ENCODE peak calls at places on chromosome 2, in five cellular contexts. I, R, S, G and H are unnamed samples.

GRCh38 chr2:26679857-26680256 is 12.7 kb upstream of the KCNK3 start:
- DNase-seq in G (no peak), I (no peak), R (no peak), S (no peak), H (no peak)

GRCh38 chr2:75556679-75557366 is 3.9 kb downstream of the EVA1A start:
- DNase-seq in R (no peak), I (no peak), S (no peak), G (no peak), H (no peak)

GRCh38 chr2:137969418-137969765 is 5.1 kb downstream of the HNMT start:
- DNase-seq in I (no peak), G (peak; percentile 72), R (no peak), S (no peak), H (peak; percentile 11)

GRCh38 chr2:163732718-163733117 is 3.1 kb downstream of the FIGN start:
- DNase-seq in I (no peak), G (no peak), R (no peak), S (no peak), H (no peak)

GRCh38 chr2:216694201-216694825 is 1.0 kb downstream of the IGFBP5 start:
- DNase-seq in I (no peak), R (peak; percentile 66), S (peak; percentile 87), G (peak; percentile 82), H (no peak)

GRCh38 chr2:180033993-180034894 is 27.1 kb upstream of the CWC22 start:
- DNase-seq in R (no peak), S (peak; percentile 33), G (peak; percentile 39), I (no peak), H (no peak)

GRCh38 chr2:28134262-28134812 is 243.8 kb downstream of the BABAM2 start:
- DNase-seq in I (no peak), R (no peak), G (no peak), S (no peak), H (no peak)

GRCh38 chr2:207782238-207783030 is 12.7 kb upstream of the FZD5 start:
- DNase-seq in I (no peak), S (no peak), R (no peak), G (no peak), H (no peak)

GRCh38 chr2:233041722-233042323 is 9.4 kb downstream of the NEU2 start:
- DNase-seq in S (no peak), G (no peak), R (no peak), I (no peak), H (no peak)

GRCh38 chr2:18777250-18777812 is 188.0 kb upstream of the NT5C1B start:
- DNase-seq in I (no peak), S (no peak), G (no peak), R (no peak), H (no peak)

GRCh38 chr2:54555318-54555837 is 99.3 kb downstream of the SPTBN1 start:
- DNase-seq in S (no peak), G (no peak), R (no peak), I (no peak), H (no peak)

GRCh38 chr2:64988420-64989125 is 626 bp upstream of the SLC1A4 start:
- DNase-seq in S (peak; percentile 81), G (peak; percentile 94), I (peak; percentile 40), R (peak; percentile 53), H (no peak)

GRCh38 chr2:109148347-109148746 is 19.3 kb downstream of the SH3RF3 start:
- DNase-seq in S (no peak), G (peak; percentile 33), I (no peak), R (no peak), H (no peak)

GRCh38 chr2:47592381-47592780 is 189.4 kb downstream of the MSH2 start:
- DNase-seq in I (no peak), G (no peak), R (no peak), S (no peak), H (no peak)

GRCh38 chr2:184679219-184680018 is 81.1 kb downstream of the ZNF804A start:
- DNase-seq in G (no peak), R (no peak), S (no peak), I (no peak), H (no peak)

GRCh38 chr2:174263989-174264388 is 15.7 kb upstream of the OLA1 start:
- DNase-seq in R (no peak), G (peak; percentile 68), I (no peak), S (no peak), H (no peak)

GRCh38 chr2:216622526-216622925 is 10.7 kb upstream of the IGFBP2 start:
- DNase-seq in R (no peak), G (no peak), I (no peak), S (no peak), H (no peak)

GRCh38 chr2:47357475-47357874 is 45.5 kb upstream of the MSH2 start:
- DNase-seq in I (no peak), G (peak; percentile 6), R (no peak), S (no peak), H (peak; percentile 38)

GRCh38 chr2:20940856-20941255 is 103.0 kb downstream of the APOB start:
- DNase-seq in G (no peak), S (no peak), I (no peak), R (no peak), H (no peak)

GRCh38 chr2:166060191-166060590 is 67.6 kb downstream of the SCN1A start:
- DNase-seq in S (no peak), I (no peak), G (peak; percentile 45), R (no peak), H (no peak)

GRCh38 chr2:204625135-204625534 is 79.9 kb downstream of the PARD3B start:
- DNase-seq in S (no peak), R (no peak), I (no peak), G (peak; percentile 19), H (no peak)

GRCh38 chr2:30149513-30149912 is 2.7 kb downstream of the YPEL5 start:
- DNase-seq in I (no peak), R (no peak), G (peak; percentile 43), S (no peak), H (no peak)
- H3K4me1 ChIP-seq in I (peaks cover 28% of the 10 kb centered on the region), R (peaks cover 77% of the 10 kb centered on the region), G (peaks cover 38% of the 10 kb centered on the region), S (no peaks in the 10 kb centered on the region), H (peaks cover 61% of the 10 kb centered on the region)

DNA sequence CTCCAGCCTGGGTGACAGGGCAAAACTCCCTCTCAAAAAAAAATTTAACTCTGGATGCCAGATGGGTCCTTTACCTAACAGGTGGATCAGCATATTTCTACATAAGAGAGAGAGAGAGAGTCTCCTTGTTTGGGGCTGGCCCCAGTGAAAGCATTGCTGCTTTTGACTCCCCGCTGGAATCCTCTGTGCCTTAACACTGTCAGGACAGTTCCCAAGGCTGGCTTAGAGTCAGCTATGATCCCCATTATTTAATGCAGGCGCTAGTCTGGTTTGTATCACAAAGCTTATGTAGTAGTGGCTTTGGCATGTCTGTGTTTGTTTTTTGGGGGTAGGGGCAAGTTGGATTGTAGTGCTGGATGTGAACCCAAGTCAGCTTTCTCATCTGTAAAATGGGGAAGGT is 9.4 kb downstream of the INPP4A start:
- DNase-seq in R (no peak), G (no peak), I (no peak), S (no peak), H (no peak)
- H3K4me1 ChIP-seq in R (peaks cover 59% of the 10 kb centered on the region), G (peaks cover 22% of the 10 kb centered on the region), I (peaks cover 88% of the 10 kb centered on the region), S (peaks cover 10% of the 10 kb centered on the region), H (peaks cover 13% of the 10 kb centered on the region)

DNA sequence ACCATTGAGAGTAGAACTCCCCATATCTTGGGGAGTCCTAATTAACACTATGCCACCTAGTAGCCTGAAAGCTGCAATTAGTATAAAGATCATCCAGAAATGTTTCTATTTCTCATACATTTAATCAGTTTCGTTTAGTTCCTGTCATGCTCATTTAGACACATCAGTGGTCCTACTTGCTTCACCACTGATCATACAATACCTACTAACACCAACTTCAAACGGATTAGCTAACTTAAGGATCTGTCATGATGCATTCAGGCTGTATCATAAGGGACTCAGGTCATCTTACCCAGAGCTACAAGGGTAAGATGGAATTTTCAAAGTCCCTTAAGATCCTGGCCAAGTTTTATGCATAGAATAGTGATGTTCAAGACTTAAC is 6.8 kb downstream of the SRSF7 start:
- DNase-seq in R (no peak), S (no peak), I (no peak), G (no peak), H (no peak)
- H3K4me1 ChIP-seq in R (peaks cover 78% of the 10 kb centered on the region), S (peaks cover 3% of the 10 kb centered on the region), I (peaks cover 39% of the 10 kb centered on the region), G (peaks cover 42% of the 10 kb centered on the region), H (peaks cover 33% of the 10 kb centered on the region)

DNA sequence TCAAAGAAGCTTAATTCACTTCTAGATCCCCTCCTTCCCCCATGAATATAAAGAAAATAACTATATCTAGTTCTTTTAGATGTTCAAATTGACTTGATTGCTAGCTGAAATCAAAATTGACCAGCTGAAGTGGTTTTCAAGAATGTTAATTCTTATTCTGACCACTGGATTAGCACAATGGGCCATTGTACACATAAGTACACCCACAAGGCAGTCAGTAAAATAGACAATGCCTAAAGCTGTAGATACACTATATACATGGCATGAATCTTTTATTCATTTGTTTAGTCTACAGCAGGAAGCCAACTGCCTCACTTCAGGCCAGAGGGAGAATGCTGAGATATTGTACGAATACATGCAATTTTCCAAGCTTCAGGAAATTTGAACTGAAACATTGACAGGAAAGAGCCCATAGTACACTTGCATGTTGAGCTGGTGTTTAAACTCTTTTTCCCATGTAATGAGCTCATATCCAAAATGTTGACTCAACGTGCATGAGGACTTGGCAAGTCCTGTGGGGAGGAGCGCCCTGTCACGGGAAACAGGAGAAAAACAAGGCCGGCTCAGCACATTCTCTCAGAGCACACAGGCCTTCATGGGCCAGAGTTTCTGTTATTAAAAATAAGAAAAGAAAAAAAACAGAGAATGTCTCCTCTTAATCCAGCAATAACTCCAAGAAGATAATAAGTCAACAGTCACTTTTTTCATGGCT is 111.6 kb upstream of the CYP1B1 start:
- DNase-seq in R (peak; percentile 68), G (no peak), S (peak; percentile 94), I (no peak), H (peak; percentile 45)
- H3K4me1 ChIP-seq in R (peaks cover 15% of the 10 kb centered on the region), G (peaks cover 53% of the 10 kb centered on the region), S (no peaks in the 10 kb centered on the region), I (no peaks in the 10 kb centered on the region), H (peaks cover 18% of the 10 kb centered on the region)

GRCh38 chr2:215431778-215432758 is 3.8 kb downstream of the FN1 start:
- DNase-seq in I (no peak), R (no peak), G (peak; percentile 25), S (no peak), H (no peak)
- H3K4me1 ChIP-seq in I (peaks cover 12% of the 10 kb centered on the region), R (peaks cover 26% of the 10 kb centered on the region), G (peaks cover 37% of the 10 kb centered on the region), S (no peaks in the 10 kb centered on the region), H (peaks cover 50% of the 10 kb centered on the region)

DNA sequence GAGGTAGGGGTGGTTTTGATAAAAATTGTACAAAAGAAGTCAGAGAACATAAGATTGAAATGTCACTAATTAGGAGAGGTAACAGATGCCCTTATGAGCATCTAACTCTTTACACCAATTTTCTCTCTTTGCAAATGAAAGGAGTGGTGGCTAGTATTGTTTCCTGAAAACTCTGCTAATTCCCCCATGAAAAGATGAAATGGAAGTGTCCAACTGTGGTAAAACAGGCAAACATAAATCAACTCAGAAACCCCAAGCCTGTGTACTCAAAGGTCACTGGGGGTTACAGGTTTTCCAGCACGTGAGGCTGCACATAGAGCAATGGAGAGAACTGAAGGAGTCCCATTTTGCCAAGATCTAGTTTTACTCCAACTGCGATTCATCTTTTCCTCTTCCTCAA is 132.1 kb downstream of the MEIS1 start:
- DNase-seq in R (no peak), S (no peak), I (no peak), G (no peak), H (no peak)
- H3K4me1 ChIP-seq in R (peaks cover 34% of the 10 kb centered on the region), S (peaks cover 3% of the 10 kb centered on the region), I (no peaks in the 10 kb centered on the region), G (peaks cover 28% of the 10 kb centered on the region), H (peaks cover 40% of the 10 kb centered on the region)